ENCODE peak calls at places on chromosome 16, in nine cellular contexts. One of them, this sample, is unnamed.

GRCh38 chr16:51374346-51374745 is 223.3 kb upstream of the SALL1 start:
- DNase-seq in K562: no peak
- DNase-seq in sigmoid colon: no peak
- DNase-seq in H1: no peak
- DNase-seq in stomach: no peak
- DNase-seq in suprapubic skin: no peak
- DNase-seq in transverse colon: no peak
- DNase-seq in esophagus muscularis mucosa: no peak
- DNase-seq in HepG2: no peak
- DNase-seq in this sample: no peak

GRCh38 chr16:56228476-56228875 is 37.2 kb downstream of the GNAO1 start:
- DNase-seq in esophagus muscularis mucosa: no peak
- DNase-seq in stomach: no peak
- DNase-seq in K562: no peak
- DNase-seq in H1: no peak
- DNase-seq in sigmoid colon: no peak
- DNase-seq in HepG2: no peak
- DNase-seq in transverse colon: no peak
- DNase-seq in suprapubic skin: no peak
- DNase-seq in this sample: no peak

GRCh38 chr16:22688463-22688862 is 125.5 kb upstream of the HS3ST2 start:
- DNase-seq in suprapubic skin: no peak
- DNase-seq in esophagus muscularis mucosa: no peak
- DNase-seq in H1: no peak
- DNase-seq in stomach: no peak
- DNase-seq in HepG2: no peak
- DNase-seq in sigmoid colon: no peak
- DNase-seq in transverse colon: no peak
- DNase-seq in K562: no peak
- DNase-seq in this sample: no peak

GRCh38 chr16:24041834-24042631 is 206.2 kb downstream of the PRKCB start:
- DNase-seq in transverse colon: peak; percentile 72
- DNase-seq in sigmoid colon: no peak
- DNase-seq in H1: peak; percentile 88
- DNase-seq in stomach: peak; percentile 62
- DNase-seq in suprapubic skin: no peak
- DNase-seq in HepG2: peak; percentile 50
- DNase-seq in K562: peak; percentile 76
- DNase-seq in esophagus muscularis mucosa: no peak
- DNase-seq in this sample: no peak

GRCh38 chr16:55496509-55497145 is 12.2 kb upstream of the LPCAT2 start:
- DNase-seq in stomach: no peak
- DNase-seq in transverse colon: no peak
- DNase-seq in H1: peak; percentile 11
- DNase-seq in sigmoid colon: no peak
- DNase-seq in HepG2: no peak
- DNase-seq in esophagus muscularis mucosa: peak; percentile 86
- DNase-seq in suprapubic skin: peak; percentile 70
- DNase-seq in K562: no peak
- DNase-seq in this sample: no peak

GRCh38 chr16:28596840-28597691 is at the start of gene SULT1A2:
- DNase-seq in K562: peak; percentile 70
- DNase-seq in suprapubic skin: no peak
- DNase-seq in stomach: peak; percentile 60
- DNase-seq in esophagus muscularis mucosa: no peak
- DNase-seq in H1: no peak
- DNase-seq in HepG2: peak; percentile 83
- DNase-seq in transverse colon: peak; percentile 81
- DNase-seq in sigmoid colon: no peak
- DNase-seq in this sample: peak; percentile 82

GRCh38 chr16:4141604-4142003 is 25.4 kb upstream of the ADCY9 start:
- DNase-seq in K562: no peak
- DNase-seq in sigmoid colon: no peak
- DNase-seq in transverse colon: no peak
- DNase-seq in H1: no peak
- DNase-seq in suprapubic skin: no peak
- DNase-seq in stomach: no peak
- DNase-seq in HepG2: no peak
- DNase-seq in esophagus muscularis mucosa: no peak
- DNase-seq in this sample: no peak

GRCh38 chr16:80591071-80591935 is 50.5 kb downstream of the DYNLRB2 start:
- DNase-seq in transverse colon: no peak
- DNase-seq in sigmoid colon: no peak
- DNase-seq in stomach: no peak
- DNase-seq in K562: no peak
- DNase-seq in HepG2: no peak
- DNase-seq in suprapubic skin: no peak
- DNase-seq in esophagus muscularis mucosa: no peak
- DNase-seq in H1: no peak
- DNase-seq in this sample: no peak

GRCh38 chr16:14302399-14303181 is 231.5 kb downstream of the MRTFB start:
- DNase-seq in suprapubic skin: no peak
- DNase-seq in transverse colon: peak; percentile 13
- DNase-seq in sigmoid colon: no peak
- DNase-seq in H1: no peak
- DNase-seq in K562: peak; percentile 54
- DNase-seq in HepG2: no peak
- DNase-seq in stomach: no peak
- DNase-seq in esophagus muscularis mucosa: no peak
- DNase-seq in this sample: peak; percentile 88

GRCh38 chr16:188674-189073 is 8.4 kb downstream of the HBQ1 start:
- DNase-seq in stomach: no peak
- DNase-seq in K562: no peak
- DNase-seq in sigmoid colon: no peak
- DNase-seq in esophagus muscularis mucosa: no peak
- DNase-seq in transverse colon: no peak
- DNase-seq in HepG2: peak; percentile 26
- DNase-seq in H1: no peak
- DNase-seq in suprapubic skin: no peak
- DNase-seq in this sample: no peak

GRCh38 chr16:47732122-47732805 is 271.1 kb downstream of the PHKB start:
- DNase-seq in sigmoid colon: no peak
- DNase-seq in HepG2: no peak
- DNase-seq in K562: no peak
- DNase-seq in H1: no peak
- DNase-seq in suprapubic skin: no peak
- DNase-seq in esophagus muscularis mucosa: peak; percentile 17
- DNase-seq in stomach: no peak
- DNase-seq in transverse colon: no peak
- DNase-seq in this sample: no peak

GRCh38 chr16:72908362-72908838 is 139.5 kb downstream of the ZFHX3 start:
- DNase-seq in stomach: no peak
- DNase-seq in esophagus muscularis mucosa: no peak
- DNase-seq in K562: no peak
- DNase-seq in HepG2: no peak
- DNase-seq in suprapubic skin: no peak
- DNase-seq in transverse colon: no peak
- DNase-seq in H1: no peak
- DNase-seq in sigmoid colon: no peak
- DNase-seq in this sample: no peak

GRCh38 chr16:50953266-50953665 is 197.8 kb downstream of the SALL1 start:
- DNase-seq in suprapubic skin: no peak
- DNase-seq in transverse colon: no peak
- DNase-seq in H1: no peak
- DNase-seq in esophagus muscularis mucosa: no peak
- DNase-seq in HepG2: no peak
- DNase-seq in sigmoid colon: no peak
- DNase-seq in K562: no peak
- DNase-seq in stomach: no peak
- DNase-seq in this sample: no peak

GRCh38 chr16:10039220-10040096 is 142.8 kb downstream of the GRIN2A start:
- DNase-seq in sigmoid colon: no peak
- DNase-seq in transverse colon: no peak
- DNase-seq in H1: peak; percentile 81
- DNase-seq in K562: no peak
- DNase-seq in esophagus muscularis mucosa: no peak
- DNase-seq in suprapubic skin: no peak
- DNase-seq in stomach: no peak
- DNase-seq in HepG2: no peak
- DNase-seq in this sample: peak; percentile 67

GRCh38 chr16:23353440-23353839 is 51.3 kb downstream of the SCNN1B start:
- DNase-seq in HepG2: no peak
- DNase-seq in H1: no peak
- DNase-seq in suprapubic skin: no peak
- DNase-seq in K562: peak; percentile 42
- DNase-seq in esophagus muscularis mucosa: no peak
- DNase-seq in sigmoid colon: peak; percentile 41
- DNase-seq in stomach: no peak
- DNase-seq in transverse colon: no peak
- DNase-seq in this sample: no peak

GRCh38 chr16:49496656-49497055 is 123.1 kb downstream of the C16orf78 start:
- DNase-seq in stomach: no peak
- DNase-seq in K562: no peak
- DNase-seq in sigmoid colon: no peak
- DNase-seq in HepG2: no peak
- DNase-seq in esophagus muscularis mucosa: no peak
- DNase-seq in suprapubic skin: peak; percentile 45
- DNase-seq in H1: no peak
- DNase-seq in transverse colon: no peak
- DNase-seq in this sample: no peak

GRCh38 chr16:74999208-74999682 is 421 bp downstream of the ZNRF1 start:
- DNase-seq in esophagus muscularis mucosa: peak; percentile 82
- DNase-seq in K562: peak; percentile 77
- DNase-seq in sigmoid colon: peak; percentile 73
- DNase-seq in H1: no peak
- DNase-seq in suprapubic skin: no peak
- DNase-seq in stomach: no peak
- DNase-seq in HepG2: no peak
- DNase-seq in transverse colon: peak; percentile 29
- DNase-seq in this sample: no peak

GRCh38 chr16:31113420-31114124 is 3.9 kb upstream of the KAT8 start:
- DNase-seq in esophagus muscularis mucosa: no peak
- DNase-seq in suprapubic skin: no peak
- DNase-seq in stomach: no peak
- DNase-seq in HepG2: peak; percentile 57
- DNase-seq in transverse colon: no peak
- DNase-seq in H1: no peak
- DNase-seq in sigmoid colon: no peak
- DNase-seq in K562: no peak
- DNase-seq in this sample: peak; percentile 56

GRCh38 chr16:77767211-77767610 is 21.2 kb upstream of the VAT1L start:
- DNase-seq in transverse colon: no peak
- DNase-seq in H1: no peak
- DNase-seq in sigmoid colon: no peak
- DNase-seq in esophagus muscularis mucosa: no peak
- DNase-seq in stomach: no peak
- DNase-seq in HepG2: no peak
- DNase-seq in K562: no peak
- DNase-seq in suprapubic skin: no peak
- DNase-seq in this sample: no peak

GRCh38 chr16:24681793-24682192 is 47.7 kb upstream of the TNRC6A start:
- DNase-seq in HepG2: peak; percentile 59
- DNase-seq in H1: no peak
- DNase-seq in stomach: no peak
- DNase-seq in K562: no peak
- DNase-seq in esophagus muscularis mucosa: no peak
- DNase-seq in transverse colon: no peak
- DNase-seq in sigmoid colon: no peak
- DNase-seq in suprapubic skin: no peak
- DNase-seq in this sample: no peak

GRCh38 chr16:72976047-72976746 is 71.7 kb downstream of the ZFHX3 start:
- DNase-seq in H1: no peak
- DNase-seq in K562: no peak
- DNase-seq in sigmoid colon: no peak
- DNase-seq in transverse colon: no peak
- DNase-seq in suprapubic skin: no peak
- DNase-seq in esophagus muscularis mucosa: no peak
- DNase-seq in stomach: no peak
- DNase-seq in HepG2: peak; percentile 54
- DNase-seq in this sample: no peak

GRCh38 chr16:2460916-2461315 is 1.0 kb downstream of the TEDC2 start:
- DNase-seq in HepG2: no peak
- DNase-seq in K562: no peak
- DNase-seq in stomach: no peak
- DNase-seq in esophagus muscularis mucosa: no peak
- DNase-seq in sigmoid colon: no peak
- DNase-seq in H1: no peak
- DNase-seq in suprapubic skin: no peak
- DNase-seq in transverse colon: no peak
- DNase-seq in this sample: peak; percentile 76

GRCh38 chr16:2483160-2483559 is 8.2 kb downstream of the TBC1D24 start:
- DNase-seq in HepG2: no peak
- DNase-seq in sigmoid colon: no peak
- DNase-seq in H1: no peak
- DNase-seq in suprapubic skin: no peak
- DNase-seq in transverse colon: no peak
- DNase-seq in esophagus muscularis mucosa: no peak
- DNase-seq in stomach: no peak
- DNase-seq in K562: no peak
- DNase-seq in this sample: no peak

GRCh38 chr16:11978080-11978479 is 1.5 kb downstream of the SNX29 start:
- DNase-seq in transverse colon: no peak
- DNase-seq in sigmoid colon: no peak
- DNase-seq in HepG2: no peak
- DNase-seq in H1: no peak
- DNase-seq in suprapubic skin: no peak
- DNase-seq in esophagus muscularis mucosa: no peak
- DNase-seq in K562: no peak
- DNase-seq in stomach: no peak
- DNase-seq in this sample: no peak
- H3K4me3 ChIP-seq in transverse colon: no peak overlapping the region
- H3K4me3 ChIP-seq in sigmoid colon: peak overlapping the region; percentile 98
- H3K4me3 ChIP-seq in HepG2: no peak overlapping the region
- H3K4me3 ChIP-seq in H1: no peak overlapping the region
- H3K4me3 ChIP-seq in suprapubic skin: peak overlapping the region; percentile 94
- H3K4me3 ChIP-seq in esophagus muscularis mucosa: peak overlapping the region; percentile 87
- H3K4me3 ChIP-seq in K562: no peak overlapping the region
- H3K4me3 ChIP-seq in stomach: peak overlapping the region; percentile 85
- H3K4me3 ChIP-seq in this sample: peak overlapping the region; percentile 98

GRCh38 chr16:85151603-85152413 is 39.5 kb upstream of the CIBAR2 start:
- DNase-seq in esophagus muscularis mucosa: peak; percentile 95
- DNase-seq in suprapubic skin: no peak
- DNase-seq in HepG2: no peak
- DNase-seq in H1: no peak
- DNase-seq in transverse colon: peak; percentile 65
- DNase-seq in K562: peak; percentile 84
- DNase-seq in stomach: peak; percentile 72
- DNase-seq in sigmoid colon: peak; percentile 98
- DNase-seq in this sample: no peak
- TF ChIP-seq EP300 in esophagus muscularis mucosa: no peak
- TF ChIP-seq EP300 in suprapubic skin: no peak
- TF ChIP-seq EP300 in HepG2: no peak
- TF ChIP-seq EP300 in H1: no peak
- TF ChIP-seq EP300 in transverse colon: no peak
- TF ChIP-seq EP300 in K562: no peak
- TF ChIP-seq EP300 in stomach: no peak
- TF ChIP-seq EP300 in sigmoid colon: no peak
- TF ChIP-seq EP300 in this sample: no peak

GRCh38 chr16:70588565-70588964 is 57.8 kb upstream of the IL34 start:
- DNase-seq in transverse colon: no peak
- DNase-seq in stomach: no peak
- DNase-seq in suprapubic skin: no peak
- DNase-seq in K562: no peak
- DNase-seq in sigmoid colon: no peak
- DNase-seq in H1: no peak
- DNase-seq in HepG2: no peak
- DNase-seq in esophagus muscularis mucosa: no peak
- DNase-seq in this sample: no peak
- TF ChIP-seq POLR2AphosphoS5 in transverse colon: no peak
- TF ChIP-seq POLR2AphosphoS5 in stomach: no peak
- TF ChIP-seq POLR2AphosphoS5 in suprapubic skin: no peak
- TF ChIP-seq POLR2AphosphoS5 in K562: no peak
- TF ChIP-seq POLR2AphosphoS5 in sigmoid colon: no peak
- TF ChIP-seq POLR2AphosphoS5 in H1: no peak
- TF ChIP-seq POLR2AphosphoS5 in HepG2: no peak
- TF ChIP-seq POLR2AphosphoS5 in esophagus muscularis mucosa: no peak
- TF ChIP-seq POLR2AphosphoS5 in this sample: no peak

GRCh38 chr16:8924214-8924613 is 39.5 kb downstream of the USP7 start:
- DNase-seq in sigmoid colon: no peak
- DNase-seq in suprapubic skin: no peak
- DNase-seq in stomach: peak; percentile 90
- DNase-seq in K562: no peak
- DNase-seq in HepG2: no peak
- DNase-seq in esophagus muscularis mucosa: no peak
- DNase-seq in H1: no peak
- DNase-seq in transverse colon: peak; percentile 76
- DNase-seq in this sample: no peak
- H3K4me3 ChIP-seq in sigmoid colon: no peak overlapping the region
- H3K4me3 ChIP-seq in suprapubic skin: no peak overlapping the region
- H3K4me3 ChIP-seq in stomach: no peak overlapping the region
- H3K4me3 ChIP-seq in K562: no peak overlapping the region
- H3K4me3 ChIP-seq in HepG2: no peak overlapping the region
- H3K4me3 ChIP-seq in esophagus muscularis mucosa: no peak overlapping the region
- H3K4me3 ChIP-seq in H1: no peak overlapping the region
- H3K4me3 ChIP-seq in transverse colon: no peak overlapping the region
- H3K4me3 ChIP-seq in this sample: no peak overlapping the region